ENCODE peak calls at places on chromosomes 5 and 9, in eight cellular contexts. One of them, this sample, is unnamed. For H3K4me1, the result is how much of the 10 kb centered on the place peaks cover.

GRCh38 chr9:110923601-110924000 is 114.7 kb downstream of the LPAR1 start:
- DNase-seq in CD4-positive, CD25-positive, alpha-beta regulatory T cell: no peak
- DNase-seq in CD8-positive, alpha-beta memory T cell: no peak
- DNase-seq in transverse colon: no peak
- DNase-seq in psoas muscle: no peak
- DNase-seq in adipocyte: no peak
- DNase-seq in colonic mucosa: no peak
- DNase-seq in prostate gland: no peak
- DNase-seq in this sample: no peak

GRCh38 chr9:87405677-87406544 is 91.8 kb upstream of the DAPK1 start:
- DNase-seq in CD4-positive, CD25-positive, alpha-beta regulatory T cell: no peak
- DNase-seq in colonic mucosa: peak
- DNase-seq in psoas muscle: peak
- DNase-seq in CD8-positive, alpha-beta memory T cell: no peak
- DNase-seq in adipocyte: peak
- DNase-seq in prostate gland: no peak
- DNase-seq in transverse colon: no peak
- DNase-seq in this sample: no peak

GRCh38 chr5:1167361-1167727 is 34.1 kb upstream of the SLC6A19 start:
- DNase-seq in adipocyte: no peak
- DNase-seq in CD8-positive, alpha-beta memory T cell: no peak
- DNase-seq in psoas muscle: no peak
- DNase-seq in colonic mucosa: no peak
- DNase-seq in transverse colon: no peak
- DNase-seq in CD4-positive, CD25-positive, alpha-beta regulatory T cell: no peak
- DNase-seq in prostate gland: no peak
- DNase-seq in this sample: no peak

GRCh38 chr5:59130441-59130840 is 547.6 kb downstream of the RAB3C start:
- DNase-seq in transverse colon: no peak
- DNase-seq in adipocyte: peak
- DNase-seq in CD8-positive, alpha-beta memory T cell: no peak
- DNase-seq in prostate gland: no peak
- DNase-seq in colonic mucosa: no peak
- DNase-seq in psoas muscle: no peak
- DNase-seq in CD4-positive, CD25-positive, alpha-beta regulatory T cell: no peak
- DNase-seq in this sample: no peak

GRCh38 chr5:139120521-139120920 is 77.6 kb downstream of the SIL1 start:
- DNase-seq in colonic mucosa: no peak
- DNase-seq in CD4-positive, CD25-positive, alpha-beta regulatory T cell: no peak
- DNase-seq in prostate gland: no peak
- DNase-seq in psoas muscle: no peak
- DNase-seq in CD8-positive, alpha-beta memory T cell: no peak
- DNase-seq in transverse colon: no peak
- DNase-seq in adipocyte: no peak
- DNase-seq in this sample: no peak

GRCh38 chr5:181221792-181222629 is 1.1 kb upstream of the TRIM41 start:
- DNase-seq in CD8-positive, alpha-beta memory T cell: peak
- DNase-seq in prostate gland: peak
- DNase-seq in transverse colon: peak
- DNase-seq in colonic mucosa: peak
- DNase-seq in psoas muscle: peak
- DNase-seq in CD4-positive, CD25-positive, alpha-beta regulatory T cell: peak
- DNase-seq in adipocyte: peak
- DNase-seq in this sample: peak

GRCh38 chr5:151937851-151938250 is 13.2 kb upstream of the GLRA1 start:
- DNase-seq in CD4-positive, CD25-positive, alpha-beta regulatory T cell: no peak
- DNase-seq in adipocyte: no peak
- DNase-seq in transverse colon: no peak
- DNase-seq in psoas muscle: no peak
- DNase-seq in colonic mucosa: no peak
- DNase-seq in prostate gland: no peak
- DNase-seq in CD8-positive, alpha-beta memory T cell: no peak
- DNase-seq in this sample: no peak

GRCh38 chr5:135194573-135195266 is 160.7 kb upstream of the PITX1 start:
- DNase-seq in colonic mucosa: no peak
- DNase-seq in CD8-positive, alpha-beta memory T cell: no peak
- DNase-seq in psoas muscle: no peak
- DNase-seq in prostate gland: no peak
- DNase-seq in CD4-positive, CD25-positive, alpha-beta regulatory T cell: no peak
- DNase-seq in transverse colon: no peak
- DNase-seq in adipocyte: peak
- DNase-seq in this sample: no peak

GRCh38 chr5:170960567-170960966 is 98.7 kb downstream of the RANBP17 start:
- DNase-seq in CD4-positive, CD25-positive, alpha-beta regulatory T cell: no peak
- DNase-seq in psoas muscle: no peak
- DNase-seq in CD8-positive, alpha-beta memory T cell: no peak
- DNase-seq in prostate gland: no peak
- DNase-seq in colonic mucosa: no peak
- DNase-seq in transverse colon: no peak
- DNase-seq in adipocyte: no peak
- DNase-seq in this sample: no peak

GRCh38 chr9:98533866-98534265 is 174.9 kb downstream of the GABBR2 start:
- DNase-seq in adipocyte: no peak
- DNase-seq in psoas muscle: no peak
- DNase-seq in CD8-positive, alpha-beta memory T cell: no peak
- DNase-seq in colonic mucosa: no peak
- DNase-seq in transverse colon: no peak
- DNase-seq in CD4-positive, CD25-positive, alpha-beta regulatory T cell: no peak
- DNase-seq in prostate gland: no peak
- DNase-seq in this sample: no peak

GRCh38 chr5:16855475-16855874 is 80.6 kb downstream of the MYO10 start:
- DNase-seq in psoas muscle: no peak
- DNase-seq in colonic mucosa: no peak
- DNase-seq in adipocyte: peak
- DNase-seq in CD4-positive, CD25-positive, alpha-beta regulatory T cell: no peak
- DNase-seq in prostate gland: no peak
- DNase-seq in CD8-positive, alpha-beta memory T cell: no peak
- DNase-seq in transverse colon: no peak
- DNase-seq in this sample: no peak

GRCh38 chr5:59231221-59231931 is 648.5 kb downstream of the RAB3C start:
- DNase-seq in CD4-positive, CD25-positive, alpha-beta regulatory T cell: no peak
- DNase-seq in transverse colon: no peak
- DNase-seq in CD8-positive, alpha-beta memory T cell: no peak
- DNase-seq in psoas muscle: no peak
- DNase-seq in colonic mucosa: no peak
- DNase-seq in adipocyte: no peak
- DNase-seq in prostate gland: no peak
- DNase-seq in this sample: no peak

GRCh38 chr5:138463335-138464017 is 1.8 kb upstream of the EGR1 start:
- DNase-seq in transverse colon: peak
- DNase-seq in adipocyte: no peak
- DNase-seq in CD4-positive, CD25-positive, alpha-beta regulatory T cell: no peak
- DNase-seq in colonic mucosa: no peak
- DNase-seq in prostate gland: no peak
- DNase-seq in CD8-positive, alpha-beta memory T cell: no peak
- DNase-seq in psoas muscle: no peak
- DNase-seq in this sample: no peak

GRCh38 chr9:34500623-34501267 is 22.0 kb downstream of the ENHO start:
- DNase-seq in colonic mucosa: peak
- DNase-seq in transverse colon: peak
- DNase-seq in prostate gland: peak
- DNase-seq in CD8-positive, alpha-beta memory T cell: peak
- DNase-seq in psoas muscle: peak
- DNase-seq in CD4-positive, CD25-positive, alpha-beta regulatory T cell: peak
- DNase-seq in adipocyte: peak
- DNase-seq in this sample: peak

GRCh38 chr5:138243794-138244193 is 30.6 kb downstream of the GFRA3 start:
- DNase-seq in CD4-positive, CD25-positive, alpha-beta regulatory T cell: no peak
- DNase-seq in transverse colon: no peak
- DNase-seq in adipocyte: no peak
- DNase-seq in psoas muscle: no peak
- DNase-seq in CD8-positive, alpha-beta memory T cell: no peak
- DNase-seq in prostate gland: no peak
- DNase-seq in colonic mucosa: no peak
- DNase-seq in this sample: no peak

GRCh38 chr5:51378415-51378777 is 4.9 kb upstream of the ISL1 start:
- DNase-seq in CD8-positive, alpha-beta memory T cell: no peak
- DNase-seq in CD4-positive, CD25-positive, alpha-beta regulatory T cell: no peak
- DNase-seq in adipocyte: no peak
- DNase-seq in transverse colon: no peak
- DNase-seq in prostate gland: no peak
- DNase-seq in colonic mucosa: no peak
- DNase-seq in psoas muscle: no peak
- DNase-seq in this sample: no peak

GRCh38 chr9:5569357-5569756 is 59.0 kb downstream of the PDCD1LG2 start:
- DNase-seq in transverse colon: no peak
- DNase-seq in prostate gland: no peak
- DNase-seq in psoas muscle: no peak
- DNase-seq in adipocyte: no peak
- DNase-seq in colonic mucosa: no peak
- DNase-seq in CD8-positive, alpha-beta memory T cell: no peak
- DNase-seq in CD4-positive, CD25-positive, alpha-beta regulatory T cell: no peak
- DNase-seq in this sample: no peak

GRCh38 chr9:37971107-37971459 is 67.2 kb upstream of the SLC25A51 start:
- DNase-seq in psoas muscle: no peak
- DNase-seq in transverse colon: no peak
- DNase-seq in prostate gland: no peak
- DNase-seq in colonic mucosa: no peak
- DNase-seq in CD4-positive, CD25-positive, alpha-beta regulatory T cell: no peak
- DNase-seq in CD8-positive, alpha-beta memory T cell: no peak
- DNase-seq in adipocyte: no peak
- DNase-seq in this sample: no peak
- H3K4me1 ChIP-seq in psoas muscle: under half
- H3K4me1 ChIP-seq in transverse colon: under half
- H3K4me1 ChIP-seq in prostate gland: under half
- H3K4me1 ChIP-seq in colonic mucosa: under half
- H3K4me1 ChIP-seq in CD4-positive, CD25-positive, alpha-beta regulatory T cell: under half
- H3K4me1 ChIP-seq in CD8-positive, alpha-beta memory T cell: under half
- H3K4me1 ChIP-seq in adipocyte: under half
- H3K4me1 ChIP-seq in this sample: under half

GRCh38 chr9:93203713-93204469 is 20.0 kb downstream of the WNK2 start:
- DNase-seq in psoas muscle: no peak
- DNase-seq in adipocyte: no peak
- DNase-seq in CD4-positive, CD25-positive, alpha-beta regulatory T cell: no peak
- DNase-seq in colonic mucosa: no peak
- DNase-seq in transverse colon: no peak
- DNase-seq in CD8-positive, alpha-beta memory T cell: no peak
- DNase-seq in prostate gland: no peak
- DNase-seq in this sample: no peak
- H3K4me1 ChIP-seq in psoas muscle: half or more
- H3K4me1 ChIP-seq in adipocyte: under half
- H3K4me1 ChIP-seq in CD4-positive, CD25-positive, alpha-beta regulatory T cell: under half
- H3K4me1 ChIP-seq in colonic mucosa: under half
- H3K4me1 ChIP-seq in transverse colon: half or more
- H3K4me1 ChIP-seq in CD8-positive, alpha-beta memory T cell: under half
- H3K4me1 ChIP-seq in prostate gland: under half
- H3K4me1 ChIP-seq in this sample: under half

GRCh38 chr5:140566665-140567064 is 2.0 kb downstream of the SLC35A4 start:
- DNase-seq in adipocyte: no peak
- DNase-seq in colonic mucosa: no peak
- DNase-seq in transverse colon: no peak
- DNase-seq in psoas muscle: no peak
- DNase-seq in CD8-positive, alpha-beta memory T cell: no peak
- DNase-seq in CD4-positive, CD25-positive, alpha-beta regulatory T cell: no peak
- DNase-seq in prostate gland: no peak
- DNase-seq in this sample: no peak
- H3K4me1 ChIP-seq in adipocyte: under half
- H3K4me1 ChIP-seq in colonic mucosa: under half
- H3K4me1 ChIP-seq in transverse colon: under half
- H3K4me1 ChIP-seq in psoas muscle: half or more
- H3K4me1 ChIP-seq in CD8-positive, alpha-beta memory T cell: under half
- H3K4me1 ChIP-seq in CD4-positive, CD25-positive, alpha-beta regulatory T cell: under half
- H3K4me1 ChIP-seq in prostate gland: under half
- H3K4me1 ChIP-seq in this sample: under half

GRCh38 chr5:173302546-173303155 is 25.6 kb downstream of the STC2 start:
- DNase-seq in colonic mucosa: no peak
- DNase-seq in psoas muscle: no peak
- DNase-seq in CD4-positive, CD25-positive, alpha-beta regulatory T cell: no peak
- DNase-seq in CD8-positive, alpha-beta memory T cell: no peak
- DNase-seq in transverse colon: no peak
- DNase-seq in adipocyte: peak
- DNase-seq in prostate gland: no peak
- DNase-seq in this sample: no peak

GRCh38 chr5:173300389-173301047 is 27.7 kb downstream of the STC2 start:
- DNase-seq in prostate gland: no peak
- DNase-seq in colonic mucosa: no peak
- DNase-seq in psoas muscle: no peak
- DNase-seq in CD8-positive, alpha-beta memory T cell: no peak
- DNase-seq in adipocyte: no peak
- DNase-seq in transverse colon: no peak
- DNase-seq in CD4-positive, CD25-positive, alpha-beta regulatory T cell: no peak
- DNase-seq in this sample: no peak

GRCh38 chr5:173303878-173304590 is 24.2 kb downstream of the STC2 start:
- DNase-seq in prostate gland: no peak
- DNase-seq in adipocyte: no peak
- DNase-seq in transverse colon: no peak
- DNase-seq in CD8-positive, alpha-beta memory T cell: no peak
- DNase-seq in colonic mucosa: no peak
- DNase-seq in psoas muscle: no peak
- DNase-seq in CD4-positive, CD25-positive, alpha-beta regulatory T cell: no peak
- DNase-seq in this sample: no peak

GRCh38 chr5:173299820-173300219 is 28.4 kb downstream of the STC2 start:
- DNase-seq in CD8-positive, alpha-beta memory T cell: no peak
- DNase-seq in adipocyte: no peak
- DNase-seq in colonic mucosa: no peak
- DNase-seq in transverse colon: no peak
- DNase-seq in psoas muscle: no peak
- DNase-seq in CD4-positive, CD25-positive, alpha-beta regulatory T cell: no peak
- DNase-seq in prostate gland: no peak
- DNase-seq in this sample: no peak

GRCh38 chr5:173301695-173302545 is 26.3 kb downstream of the STC2 start:
- DNase-seq in colonic mucosa: no peak
- DNase-seq in CD8-positive, alpha-beta memory T cell: no peak
- DNase-seq in psoas muscle: no peak
- DNase-seq in CD4-positive, CD25-positive, alpha-beta regulatory T cell: no peak
- DNase-seq in prostate gland: no peak
- DNase-seq in transverse colon: no peak
- DNase-seq in adipocyte: no peak
- DNase-seq in this sample: no peak
- H3K4me1 ChIP-seq in colonic mucosa: under half
- H3K4me1 ChIP-seq in CD8-positive, alpha-beta memory T cell: under half
- H3K4me1 ChIP-seq in psoas muscle: under half
- H3K4me1 ChIP-seq in CD4-positive, CD25-positive, alpha-beta regulatory T cell: under half
- H3K4me1 ChIP-seq in prostate gland: under half
- H3K4me1 ChIP-seq in transverse colon: under half
- H3K4me1 ChIP-seq in adipocyte: under half
- H3K4me1 ChIP-seq in this sample: under half

This sample was measured in Panc1.